ENCODE peak calls at places on chromosomes 11 and 22, in nine cellular contexts. One of them, this sample, is unnamed.

GRCh38 chr11:116544721-116545120 is 228.1 kb downstream of the BUD13 start:
- DNase-seq in kidney: peak; percentile 16
- DNase-seq in neural progenitor cell: no peak
- DNase-seq in body of pancreas: no peak
- DNase-seq in K562: no peak
- DNase-seq in HCT116: no peak
- DNase-seq in heart right ventricle: no peak
- DNase-seq in spleen: no peak
- DNase-seq in PC-3: no peak
- DNase-seq in this sample: no peak

GRCh38 chr11:96054870-96055705 is 131.2 kb upstream of the MTMR2 start:
- DNase-seq in K562: peak; percentile 43
- DNase-seq in PC-3: peak; percentile 77
- DNase-seq in spleen: no peak
- DNase-seq in kidney: no peak
- DNase-seq in body of pancreas: no peak
- DNase-seq in HCT116: peak; percentile 27
- DNase-seq in heart right ventricle: no peak
- DNase-seq in neural progenitor cell: peak; percentile 85
- DNase-seq in this sample: no peak

GRCh38 chr22:39242809-39243442 is 1.9 kb downstream of the PDGFB start:
- DNase-seq in HCT116: no peak
- DNase-seq in heart right ventricle: no peak
- DNase-seq in kidney: no peak
- DNase-seq in K562: no peak
- DNase-seq in body of pancreas: peak; percentile 79
- DNase-seq in neural progenitor cell: peak; percentile 53
- DNase-seq in PC-3: peak; percentile 73
- DNase-seq in spleen: no peak
- DNase-seq in this sample: no peak

GRCh38 chr11:76260296-76260695 is 54.0 kb upstream of the WNT11 start:
- DNase-seq in K562: no peak
- DNase-seq in neural progenitor cell: no peak
- DNase-seq in spleen: no peak
- DNase-seq in body of pancreas: no peak
- DNase-seq in heart right ventricle: no peak
- DNase-seq in HCT116: no peak
- DNase-seq in kidney: peak; percentile 32
- DNase-seq in PC-3: no peak
- DNase-seq in this sample: no peak

GRCh38 chr22:25475554-25476022 is 88.9 kb upstream of the GRK3 start:
- DNase-seq in body of pancreas: no peak
- DNase-seq in neural progenitor cell: no peak
- DNase-seq in PC-3: no peak
- DNase-seq in heart right ventricle: no peak
- DNase-seq in spleen: no peak
- DNase-seq in K562: no peak
- DNase-seq in HCT116: no peak
- DNase-seq in kidney: no peak
- DNase-seq in this sample: no peak

GRCh38 chr11:128284634-128285033 is 302.7 kb downstream of the ETS1 start:
- DNase-seq in kidney: no peak
- DNase-seq in neural progenitor cell: no peak
- DNase-seq in K562: no peak
- DNase-seq in body of pancreas: no peak
- DNase-seq in HCT116: no peak
- DNase-seq in spleen: no peak
- DNase-seq in heart right ventricle: no peak
- DNase-seq in PC-3: no peak
- DNase-seq in this sample: no peak

GRCh38 chr11:64776425-64776824 is 1.9 kb downstream of the SF1 start:
- DNase-seq in heart right ventricle: no peak
- DNase-seq in spleen: no peak
- DNase-seq in HCT116: no peak
- DNase-seq in PC-3: no peak
- DNase-seq in neural progenitor cell: no peak
- DNase-seq in kidney: no peak
- DNase-seq in body of pancreas: no peak
- DNase-seq in K562: no peak
- DNase-seq in this sample: no peak

GRCh38 chr11:99422581-99423434 is 402.1 kb downstream of the CNTN5 start:
- DNase-seq in heart right ventricle: no peak
- DNase-seq in kidney: no peak
- DNase-seq in body of pancreas: no peak
- DNase-seq in PC-3: peak; percentile 42
- DNase-seq in HCT116: no peak
- DNase-seq in spleen: no peak
- DNase-seq in K562: no peak
- DNase-seq in neural progenitor cell: no peak
- DNase-seq in this sample: no peak

GRCh38 chr22:44538071-44538470 is 40.0 kb upstream of the RTL6 start:
- DNase-seq in kidney: no peak
- DNase-seq in HCT116: no peak
- DNase-seq in K562: no peak
- DNase-seq in neural progenitor cell: no peak
- DNase-seq in spleen: no peak
- DNase-seq in body of pancreas: no peak
- DNase-seq in heart right ventricle: no peak
- DNase-seq in PC-3: peak; percentile 61
- DNase-seq in this sample: no peak

GRCh38 chr11:21511835-21512440 is 680.9 kb upstream of the ANO5 start:
- DNase-seq in heart right ventricle: peak; percentile 18
- DNase-seq in body of pancreas: peak; percentile 70
- DNase-seq in PC-3: peak; percentile 39
- DNase-seq in HCT116: peak; percentile 3
- DNase-seq in spleen: no peak
- DNase-seq in K562: peak; percentile 44
- DNase-seq in neural progenitor cell: peak; percentile 87
- DNase-seq in kidney: no peak
- DNase-seq in this sample: no peak

GRCh38 chr11:80327971-80328614 is 887.3 kb upstream of the TENM4 start:
- DNase-seq in K562: no peak
- DNase-seq in heart right ventricle: no peak
- DNase-seq in HCT116: no peak
- DNase-seq in spleen: no peak
- DNase-seq in body of pancreas: no peak
- DNase-seq in PC-3: peak; percentile 24
- DNase-seq in kidney: no peak
- DNase-seq in neural progenitor cell: peak; percentile 59
- DNase-seq in this sample: no peak
- H3K4me3 ChIP-seq in K562: no peak overlapping the region
- H3K4me3 ChIP-seq in heart right ventricle: no peak overlapping the region
- H3K4me3 ChIP-seq in HCT116: no peak overlapping the region
- H3K4me3 ChIP-seq in spleen: no peak overlapping the region
- H3K4me3 ChIP-seq in body of pancreas: no peak overlapping the region
- H3K4me3 ChIP-seq in PC-3: no peak overlapping the region
- H3K4me3 ChIP-seq in kidney: no peak overlapping the region
- H3K4me3 ChIP-seq in neural progenitor cell: no peak overlapping the region
- H3K4me3 ChIP-seq in this sample: no peak overlapping the region

DNA sequence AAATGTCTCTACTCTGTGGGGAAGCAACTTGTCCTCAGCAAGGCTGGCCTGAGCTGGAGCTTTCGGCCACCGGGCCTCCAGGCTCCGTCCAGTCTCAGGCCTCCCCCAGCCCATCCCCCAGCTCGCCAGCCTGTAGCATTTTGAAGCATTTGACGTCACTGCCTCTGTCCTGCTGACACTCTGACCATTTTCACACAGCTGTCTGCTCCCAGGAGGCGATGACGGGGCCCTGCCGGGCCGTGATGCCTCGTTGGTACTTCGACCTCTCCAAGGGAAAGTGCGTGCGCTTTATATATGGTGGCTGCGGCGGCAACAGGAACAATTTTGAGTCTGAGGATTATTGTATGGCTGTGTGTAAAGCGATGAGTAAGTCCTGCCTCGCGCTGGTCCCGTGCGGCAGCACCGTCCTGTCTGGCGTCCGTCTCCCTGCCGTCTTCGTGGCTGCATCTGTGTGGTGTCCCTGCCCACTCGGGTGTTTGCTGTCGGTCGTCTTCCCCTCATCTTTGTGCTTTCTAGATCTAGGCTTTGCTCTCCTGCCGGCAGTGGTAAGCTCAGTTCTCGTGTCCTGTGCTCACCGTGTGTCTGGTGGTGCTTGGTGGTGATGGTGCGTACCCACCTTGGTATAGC is 36.1 kb upstream of the ST14 start:
- DNase-seq in body of pancreas: no peak
- DNase-seq in neural progenitor cell: no peak
- DNase-seq in K562: no peak
- DNase-seq in PC-3: no peak
- DNase-seq in spleen: no peak
- DNase-seq in HCT116: no peak
- DNase-seq in kidney: peak; percentile 59
- DNase-seq in heart right ventricle: no peak
- DNase-seq in this sample: no peak
- H3K4me1 ChIP-seq in body of pancreas: peaks cover 6% of the 10 kb centered on the region
- H3K4me1 ChIP-seq in neural progenitor cell: no peaks in the 10 kb centered on the region
- H3K4me1 ChIP-seq in K562: peaks cover 7% of the 10 kb centered on the region
- H3K4me1 ChIP-seq in PC-3: peaks cover 16% of the 10 kb centered on the region
- H3K4me1 ChIP-seq in spleen: peaks cover 29% of the 10 kb centered on the region
- H3K4me1 ChIP-seq in HCT116: peaks cover 48% of the 10 kb centered on the region
- H3K4me1 ChIP-seq in kidney: peaks cover 7% of the 10 kb centered on the region
- H3K4me1 ChIP-seq in heart right ventricle: peaks cover 57% of the 10 kb centered on the region
- H3K4me1 ChIP-seq in this sample: peaks cover 13% of the 10 kb centered on the region

GRCh38 chr11:129637473-129637872 is 178.2 kb upstream of the TMEM45B start:
- DNase-seq in body of pancreas: no peak
- DNase-seq in heart right ventricle: no peak
- DNase-seq in spleen: no peak
- DNase-seq in HCT116: no peak
- DNase-seq in K562: no peak
- DNase-seq in kidney: no peak
- DNase-seq in PC-3: peak; percentile 74
- DNase-seq in neural progenitor cell: no peak
- DNase-seq in this sample: no peak

GRCh38 chr11:129636926-129637325 is 178.7 kb upstream of the TMEM45B start:
- DNase-seq in spleen: no peak
- DNase-seq in heart right ventricle: no peak
- DNase-seq in kidney: no peak
- DNase-seq in PC-3: no peak
- DNase-seq in K562: no peak
- DNase-seq in body of pancreas: no peak
- DNase-seq in HCT116: no peak
- DNase-seq in neural progenitor cell: no peak
- DNase-seq in this sample: no peak

GRCh38 chr11:129640671-129641070 is 175.0 kb upstream of the TMEM45B start:
- DNase-seq in neural progenitor cell: no peak
- DNase-seq in K562: no peak
- DNase-seq in HCT116: no peak
- DNase-seq in heart right ventricle: no peak
- DNase-seq in body of pancreas: no peak
- DNase-seq in kidney: no peak
- DNase-seq in spleen: no peak
- DNase-seq in PC-3: no peak
- DNase-seq in this sample: no peak

GRCh38 chr11:129637983-129638776 is 177.5 kb upstream of the TMEM45B start:
- DNase-seq in spleen: no peak
- DNase-seq in heart right ventricle: no peak
- DNase-seq in neural progenitor cell: no peak
- DNase-seq in HCT116: no peak
- DNase-seq in kidney: no peak
- DNase-seq in K562: no peak
- DNase-seq in body of pancreas: no peak
- DNase-seq in PC-3: peak; percentile 53
- DNase-seq in this sample: no peak

DNA sequence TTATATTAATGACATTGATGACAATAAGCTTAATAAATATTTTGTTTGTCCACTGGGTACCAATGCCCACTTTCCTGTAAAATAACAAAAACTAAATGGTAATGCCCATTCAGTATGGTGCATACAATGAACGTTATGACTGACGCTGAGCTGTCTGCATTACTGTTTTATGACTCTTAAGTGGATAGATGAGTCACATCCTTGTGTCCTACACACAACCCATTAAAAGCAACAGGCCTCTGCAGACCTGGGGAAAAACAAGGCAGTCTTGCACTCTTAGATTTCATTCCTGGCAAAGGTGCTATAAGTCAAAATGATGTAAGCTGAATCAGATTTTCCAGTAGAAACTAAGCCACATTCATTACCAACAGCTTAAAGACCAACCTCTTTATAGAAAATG is 176.3 kb upstream of the TMEM45B start:
- DNase-seq in heart right ventricle: no peak
- DNase-seq in HCT116: peak; percentile 96
- DNase-seq in kidney: no peak
- DNase-seq in spleen: no peak
- DNase-seq in K562: no peak
- DNase-seq in PC-3: peak; percentile 99
- DNase-seq in neural progenitor cell: no peak
- DNase-seq in body of pancreas: no peak
- DNase-seq in this sample: peak; percentile 84
- H3K4me3 ChIP-seq in heart right ventricle: no peak overlapping the region
- H3K4me3 ChIP-seq in HCT116: no peak overlapping the region
- H3K4me3 ChIP-seq in kidney: no peak overlapping the region
- H3K4me3 ChIP-seq in spleen: no peak overlapping the region
- H3K4me3 ChIP-seq in K562: no peak overlapping the region
- H3K4me3 ChIP-seq in PC-3: peak overlapping the region; percentile 13
- H3K4me3 ChIP-seq in neural progenitor cell: no peak overlapping the region
- H3K4me3 ChIP-seq in body of pancreas: no peak overlapping the region
- H3K4me3 ChIP-seq in this sample: no peak overlapping the region

GRCh38 chr11:3835752-3836151 is 5.0 kb downstream of the RHOG start:
- DNase-seq in body of pancreas: no peak
- DNase-seq in HCT116: no peak
- DNase-seq in PC-3: no peak
- DNase-seq in K562: no peak
- DNase-seq in neural progenitor cell: no peak
- DNase-seq in kidney: no peak
- DNase-seq in spleen: peak; percentile 70
- DNase-seq in heart right ventricle: no peak
- DNase-seq in this sample: no peak

GRCh38 chr11:3840289-3840869 is 380 bp downstream of the RHOG start:
- DNase-seq in spleen: peak; percentile 86
- DNase-seq in K562: no peak
- DNase-seq in body of pancreas: no peak
- DNase-seq in kidney: peak; percentile 82
- DNase-seq in heart right ventricle: no peak
- DNase-seq in neural progenitor cell: peak; percentile 81
- DNase-seq in PC-3: no peak
- DNase-seq in HCT116: no peak
- DNase-seq in this sample: no peak

GRCh38 chr11:3836903-3837302 is 3.9 kb downstream of the RHOG start:
- DNase-seq in kidney: peak; percentile 78
- DNase-seq in neural progenitor cell: no peak
- DNase-seq in body of pancreas: peak; percentile 49
- DNase-seq in K562: peak; percentile 59
- DNase-seq in spleen: peak; percentile 94
- DNase-seq in heart right ventricle: peak; percentile 51
- DNase-seq in HCT116: no peak
- DNase-seq in PC-3: no peak
- DNase-seq in this sample: no peak

GRCh38 chr11:3838504-3838903 is 2.3 kb downstream of the RHOG start:
- DNase-seq in heart right ventricle: no peak
- DNase-seq in body of pancreas: no peak
- DNase-seq in K562: no peak
- DNase-seq in HCT116: no peak
- DNase-seq in spleen: no peak
- DNase-seq in neural progenitor cell: no peak
- DNase-seq in kidney: no peak
- DNase-seq in PC-3: no peak
- DNase-seq in this sample: no peak

DNA sequence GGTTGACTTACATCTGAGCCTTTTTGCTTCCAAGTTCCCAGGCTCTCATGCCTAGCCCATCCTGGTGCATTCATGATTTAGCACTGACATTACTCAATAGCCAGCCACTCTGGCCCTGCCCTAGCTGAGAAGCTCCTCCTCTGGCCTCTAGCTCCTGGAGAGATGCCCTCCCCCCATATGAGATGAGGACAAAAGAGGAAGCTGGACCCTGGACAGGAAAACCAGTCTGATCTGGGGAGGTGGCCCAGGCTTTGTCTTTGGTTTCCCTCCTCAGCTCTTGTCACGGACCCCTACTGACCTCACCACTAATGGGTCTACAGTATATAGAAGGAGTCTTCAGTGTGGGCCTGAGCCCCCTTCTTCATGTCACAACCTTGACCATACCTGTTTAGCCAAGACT is 3.0 kb downstream of the RHOG start:
- DNase-seq in neural progenitor cell: no peak
- DNase-seq in spleen: peak; percentile 83
- DNase-seq in HCT116: no peak
- DNase-seq in body of pancreas: peak; percentile 70
- DNase-seq in heart right ventricle: no peak
- DNase-seq in PC-3: no peak
- DNase-seq in K562: peak; percentile 89
- DNase-seq in kidney: no peak
- DNase-seq in this sample: no peak
- H3K4me1 ChIP-seq in neural progenitor cell: peaks cover 7% of the 10 kb centered on the region
- H3K4me1 ChIP-seq in spleen: peaks cover 60% of the 10 kb centered on the region
- H3K4me1 ChIP-seq in HCT116: peaks cover 36% of the 10 kb centered on the region
- H3K4me1 ChIP-seq in body of pancreas: peaks cover 40% of the 10 kb centered on the region
- H3K4me1 ChIP-seq in heart right ventricle: peaks cover 79% of the 10 kb centered on the region
- H3K4me1 ChIP-seq in PC-3: peaks cover 17% of the 10 kb centered on the region
- H3K4me1 ChIP-seq in K562: peaks cover 50% of the 10 kb centered on the region
- H3K4me1 ChIP-seq in kidney: peaks cover 12% of the 10 kb centered on the region
- H3K4me1 ChIP-seq in this sample: peaks cover 10% of the 10 kb centered on the region